ENCODE peak calls at places on chromosomes 2 and 18, in eight cellular contexts. R, T, K, F, H, L, A and G are unnamed samples.

GRCh38 chr2:113894156-113894743 is 4.4 kb downstream of the ACTR3 start:
- DNase-seq in R (no peak), H (peak), A (no peak), K (peak), F (no peak), L (no peak), T (no peak), G (no peak)

GRCh38 chr18:35371412-35372195 is 5.5 kb downstream of the ZNF396 start:
- DNase-seq in T (no peak), H (peak), F (no peak), A (no peak), R (no peak), K (no peak), L (no peak), G (no peak)

GRCh38 chr2:69538249-69538648 is 101.0 kb upstream of the NFU1 start:
- DNase-seq in L (no peak), H (no peak), F (no peak), T (no peak), R (no peak), K (no peak), A (no peak), G (no peak)

GRCh38 chr2:166610180-166610919 is 116.3 kb upstream of the SCN7A start:
- DNase-seq in L (peak), H (peak), F (no peak), T (no peak), A (no peak), K (no peak), R (no peak), G (no peak)

GRCh38 chr2:195390686-195391085 is 266.3 kb upstream of the SLC39A10 start:
- DNase-seq in T (no peak), K (no peak), R (no peak), H (no peak), L (no peak), A (no peak), F (no peak), G (no peak)

GRCh38 chr18:24930478-24930877 is 421.5 kb downstream of the ZNF521 start:
- DNase-seq in A (no peak), H (no peak), F (no peak), K (no peak), L (no peak), R (no peak), T (no peak), G (no peak)

GRCh38 chr2:234420406-234420805 is 76.5 kb downstream of the ARL4C start:
- DNase-seq in H (no peak), L (no peak), K (no peak), T (no peak), A (no peak), F (no peak), R (no peak), G (no peak)

GRCh38 chr2:153476491-153477095 is 2.0 kb downstream of the RPRM start:
- DNase-seq in K (no peak), T (no peak), R (no peak), F (no peak), L (peak), H (no peak), A (peak), G (no peak)

GRCh38 chr2:233990261-233990798 is 60.2 kb upstream of the SPP2 start:
- DNase-seq in A (no peak), L (no peak), H (no peak), K (no peak), F (peak), T (no peak), R (peak), G (no peak)

GRCh38 chr2:24337958-24338357 is 22.4 kb downstream of the ITSN2 start:
- DNase-seq in F (no peak), R (no peak), K (no peak), H (no peak), A (no peak), L (no peak), T (no peak), G (no peak)

GRCh38 chr2:98026927-98027522 is 31.3 kb upstream of the TMEM131 start:
- DNase-seq in H (no peak), K (no peak), R (no peak), A (no peak), L (no peak), F (no peak), T (no peak), G (no peak)

GRCh38 chr2:10331702-10332401 is 29.1 kb downstream of the HPCAL1 start:
- DNase-seq in L (no peak), K (no peak), R (peak), H (no peak), T (no peak), A (no peak), F (peak), G (no peak)

GRCh38 chr2:119476301-119477117 is 44.9 kb downstream of the TMEM37 start:
- DNase-seq in T (peak), F (peak), A (peak), R (peak), H (peak), L (peak), K (peak), G (no peak)

GRCh38 chr2:8119782-8120551 is 561.9 kb upstream of the ID2 start:
- DNase-seq in H (peak), L (no peak), A (peak), K (peak), F (no peak), T (no peak), R (no peak), G (no peak)

GRCh38 chr18:33580540-33580939 is 2.5 kb downstream of the ASXL3 start:
- DNase-seq in K (no peak), H (no peak), R (no peak), L (no peak), F (no peak), T (no peak), A (no peak), G (no peak)

GRCh38 chr18:11581286-11581685 is 28.1 kb upstream of the SLC35G4 start:
- DNase-seq in R (no peak), L (no peak), H (no peak), F (no peak), K (no peak), A (no peak), T (no peak), G (no peak)

GRCh38 chr18:36662000-36662399 is 166.8 kb downstream of the TPGS2 start:
- DNase-seq in R (no peak), L (peak), H (peak), K (peak), F (no peak), T (no peak), A (peak), G (no peak)

GRCh38 chr2:45494275-45494977 is 116.6 kb downstream of the SRBD1 start:
- DNase-seq in F (no peak), R (no peak), T (peak), H (peak), K (peak), A (no peak), L (no peak), G (no peak)

GRCh38 chr18:2027026-2027425 is 544.3 kb downstream of the METTL4 start:
- DNase-seq in A (no peak), R (no peak), L (no peak), K (no peak), F (no peak), H (no peak), T (no peak), G (no peak)

GRCh38 chr2:96665083-96665569 is 22.6 kb downstream of the FER1L5 start:
- DNase-seq in L (no peak), A (peak), K (peak), F (no peak), R (no peak), T (peak), H (peak), G (no peak)

GRCh38 chr2:99640568-99641215 is 150.9 kb upstream of the REV1 start:
- DNase-seq in A (no peak), R (no peak), F (no peak), K (no peak), H (peak), T (no peak), L (no peak), G (no peak)

GRCh38 chr2:191625016-191625415 is 52.9 kb upstream of the NABP1 start:
- DNase-seq in T (no peak), L (no peak), A (no peak), K (peak), R (no peak), F (peak), H (peak), G (no peak)

GRCh38 chr2:84781942-84782716 is 98.8 kb downstream of the TRABD2A start:
- DNase-seq in A (no peak), L (no peak), K (no peak), F (peak), H (no peak), T (no peak), R (peak), G (no peak)

GRCh38 chr2:240233891-240234502 is 93.5 kb upstream of the OTOS start:
- DNase-seq in L (no peak), K (no peak), F (no peak), T (no peak), H (no peak), A (peak), R (no peak), G (no peak)

GRCh38 chr2:47028846-47029560 is 113.4 kb upstream of the MCFD2 start:
- DNase-seq in F (no peak), R (no peak), A (no peak), T (no peak), L (no peak), K (no peak), H (no peak), G (no peak)

GRCh38 chr2:206212673-206213513 is 53.2 kb downstream of the EEF1B2 start:
- DNase-seq in F (no peak), A (no peak), H (peak), R (no peak), L (no peak), K (peak), T (no peak), G (no peak)

GRCh38 chr2:239470151-239470900 is 69.5 kb upstream of the HDAC4 start:
- DNase-seq in A (peak), R (no peak), T (no peak), L (no peak), K (no peak), H (no peak), F (no peak), G (no peak)

GRCh38 chr18:57797209-57797651 is 5.9 kb downstream of the ATP8B1 start:
- DNase-seq in H (no peak), T (no peak), F (no peak), K (no peak), A (no peak), R (no peak), L (no peak), G (no peak)

GRCh38 chr2:97969466-97970067 is 26.2 kb downstream of the TMEM131 start:
- DNase-seq in F (no peak), A (no peak), L (no peak), H (no peak), K (peak), T (no peak), R (no peak), G (no peak)

GRCh38 chr2:217270801-217271121 is 410.9 kb upstream of the TNP1 start:
- DNase-seq in A (no peak), K (no peak), H (peak), T (no peak), L (no peak), F (no peak), R (no peak), G (no peak)

GRCh38 chr2:60364441-60364840 is 189.0 kb downstream of the BCL11A start:
- DNase-seq in R (no peak), A (no peak), F (no peak), L (no peak), K (no peak), T (no peak), H (no peak), G (no peak)

GRCh38 chr2:231332388-231332787 is 63.1 kb upstream of the B3GNT7 start:
- DNase-seq in T (peak), R (no peak), K (no peak), F (no peak), H (no peak), L (no peak), A (no peak), G (no peak)

GRCh38 chr2:20180676-20181648 is 44.0 kb downstream of the SDC1 start:
- DNase-seq in T (no peak), L (peak), A (no peak), K (no peak), F (no peak), R (no peak), H (no peak), G (no peak)

GRCh38 chr2:162579986-162580385 is 236.1 kb downstream of the GCA start:
- DNase-seq in H (no peak), A (no peak), K (no peak), F (no peak), L (no peak), T (no peak), R (no peak), G (no peak)

GRCh38 chr2:196136151-196136550 is 35.2 kb downstream of the STK17B start:
- DNase-seq in F (no peak), A (no peak), K (no peak), H (peak), R (no peak), T (no peak), L (no peak), G (no peak)

GRCh38 chr2:74548285-74548918 is 5.3 kb downstream of the LOXL3 start:
- DNase-seq in K (no peak), H (no peak), R (no peak), A (no peak), L (no peak), F (no peak), T (peak), G (no peak)

GRCh38 chr2:12719400-12720104 is 2.8 kb downstream of the TRIB2 start:
- DNase-seq in R (no peak), A (peak), F (no peak), T (no peak), L (no peak), H (peak), K (peak), G (no peak)

GRCh38 chr18:21725201-21725600 is 15.4 kb upstream of the MIB1 start:
- DNase-seq in R (no peak), T (no peak), L (no peak), F (no peak), A (no peak), K (no peak), H (no peak), G (no peak)